ENCODE peak calls at places on chromosomes 13 and 19, in nine cellular contexts. R is ascending aorta, H is lower lobe of right lung, I is thoracic aorta, P is H9, L is omental fat pad, K is tibial nerve, X is astrocyte of the spinal cord, S is AG10803. U is an unnamed sample.

GRCh38 chr13:48038763-48039162 is 1.2 kb downstream of the NUDT15 start:
- DNase-seq in R (no peak), H (no peak), I (no peak), P (no peak), L (no peak), K (no peak), X (no peak), S (no peak), U (no peak)

GRCh38 chr19:33000510-33000909 is 28.5 kb downstream of the FAAP24 start:
- DNase-seq in R (no peak), H (no peak), I (no peak), P (no peak), L (no peak), K (no peak), X (no peak), S (no peak), U (no peak)

GRCh38 chr13:35496761-35497386 is 20.4 kb upstream of the MAB21L1 start:
- DNase-seq in R (no peak), H (no peak), I (no peak), P (no peak), L (no peak), K (no peak), X (no peak), S (peak; percentile 16), U (no peak)

GRCh38 chr19:13417054-13417453 is 89.2 kb downstream of the CACNA1A start:
- DNase-seq in R (no peak), H (no peak), I (no peak), P (no peak), L (no peak), K (no peak), X (no peak), S (no peak), U (no peak)

GRCh38 chr13:51614350-51614786 is 30.1 kb downstream of the WDFY2 start:
- DNase-seq in R (peak; percentile 63), H (no peak), I (no peak), P (no peak), L (no peak), K (no peak), X (no peak), S (peak; percentile 62), U (peak; percentile 33)

GRCh38 chr19:5932593-5933262 is 18.7 kb downstream of the CAPS start:
- DNase-seq in R (no peak), H (no peak), I (no peak), P (no peak), L (no peak), K (no peak), X (no peak), S (no peak), U (no peak)

GRCh38 chr19:5470264-5470671 is 15.1 kb downstream of the ZNRF4 start:
- DNase-seq in R (no peak), H (no peak), I (no peak), P (no peak), L (no peak), K (no peak), X (no peak), S (no peak), U (no peak)

GRCh38 chr19:4303778-4304508 is 455 bp upstream of the FSD1 start:
- DNase-seq in R (no peak), H (no peak), I (no peak), P (no peak), L (no peak), K (no peak), X (no peak), S (no peak), U (no peak)

GRCh38 chr13:62387642-62388041 is 972.0 kb upstream of the PCDH20 start:
- DNase-seq in R (no peak), H (no peak), I (no peak), P (no peak), L (no peak), K (no peak), X (peak; percentile 24), S (no peak), U (no peak)

GRCh38 chr13:29422015-29422414 is 173.5 kb downstream of the SLC7A1 start:
- DNase-seq in R (no peak), H (no peak), I (no peak), P (no peak), L (no peak), K (no peak), X (no peak), S (no peak), U (no peak)

GRCh38 chr13:99351772-99352171 is 44.6 kb upstream of the GPR183 start:
- DNase-seq in R (no peak), H (no peak), I (no peak), P (no peak), L (no peak), K (no peak), X (no peak), S (no peak), U (no peak)

GRCh38 chr13:87234981-87235380 is 436.2 kb upstream of the SLITRK5 start:
- DNase-seq in R (no peak), H (no peak), I (no peak), P (no peak), L (no peak), K (no peak), X (peak; percentile 94), S (peak; percentile 0), U (no peak)

GRCh38 chr19:7921302-7921954 is 1.3 kb downstream of the SNAPC2 start:
- DNase-seq in R (no peak), H (no peak), I (no peak), P (no peak), L (no peak), K (no peak), X (no peak), S (no peak), U (no peak)

GRCh38 chr13:106161186-106161585 is 374.3 kb downstream of the EFNB2 start:
- DNase-seq in R (no peak), H (no peak), I (no peak), P (no peak), L (no peak), K (no peak), X (peak; percentile 34), S (peak; percentile 19), U (no peak)

GRCh38 chr19:41699231-41699967 is 9.0 kb upstream of the CEACAM5 start:
- DNase-seq in R (peak; percentile 57), H (no peak), I (no peak), P (peak; percentile 20), L (no peak), K (no peak), X (no peak), S (no peak), U (no peak)

GRCh38 chr19:7665076-7665475 is 3.8 kb upstream of the RETN start:
- DNase-seq in R (no peak), H (no peak), I (no peak), P (no peak), L (no peak), K (no peak), X (no peak), S (peak; percentile 54), U (no peak)

GRCh38 chr19:12052057-12052570 is 647 bp downstream of the ZNF878 start:
- DNase-seq in R (no peak), H (no peak), I (no peak), P (no peak), L (no peak), K (no peak), X (no peak), S (no peak), U (no peak)

GRCh38 chr19:45075215-45076028 is 856 bp downstream of the ZNF296 start:
- DNase-seq in R (peak; percentile 77), H (peak; percentile 95), I (no peak), P (peak; percentile 90), L (no peak), K (no peak), X (peak; percentile 26), S (peak; percentile 33), U (peak; percentile 83)

GRCh38 chr19:37361994-37362393 is 8.9 kb upstream of the ZNF527 start:
- DNase-seq in R (no peak), H (no peak), I (no peak), P (no peak), L (no peak), K (no peak), X (peak; percentile 51), S (peak; percentile 1), U (no peak)

GRCh38 chr19:35150445-35150844 is 4.1 kb upstream of the FXYD5 start:
- DNase-seq in R (no peak), H (no peak), I (no peak), P (no peak), L (no peak), K (no peak), X (no peak), S (no peak), U (no peak)

GRCh38 chr13:21458816-21459701 is at the start of gene ZDHHC20:
- DNase-seq in R (peak; percentile 94), H (peak; percentile 93), I (peak; percentile 58), P (peak; percentile 91), L (peak; percentile 75), K (peak; percentile 78), X (peak; percentile 80), S (peak; percentile 82), U (peak; percentile 88)

GRCh38 chr13:75749407-75749806 is 113.3 kb downstream of the LMO7 start:
- DNase-seq in R (peak; percentile 83), H (no peak), I (peak; percentile 32), P (no peak), L (no peak), K (no peak), X (peak; percentile 45), S (peak; percentile 67), U (no peak)

GRCh38 chr13:46146898-46147297 is 35.1 kb downstream of the LCP1 start:
- DNase-seq in R (no peak), H (no peak), I (no peak), P (peak; percentile 51), L (no peak), K (no peak), X (no peak), S (peak; percentile 26), U (no peak)
- TF ChIP-seq CTCF in R (no peak), H (peak; percentile 18), I (no peak), P (peak; percentile 56), L (no peak), K (no peak), X (no peak), S (peak; percentile 51), U (peak; percentile 30)

DNA sequence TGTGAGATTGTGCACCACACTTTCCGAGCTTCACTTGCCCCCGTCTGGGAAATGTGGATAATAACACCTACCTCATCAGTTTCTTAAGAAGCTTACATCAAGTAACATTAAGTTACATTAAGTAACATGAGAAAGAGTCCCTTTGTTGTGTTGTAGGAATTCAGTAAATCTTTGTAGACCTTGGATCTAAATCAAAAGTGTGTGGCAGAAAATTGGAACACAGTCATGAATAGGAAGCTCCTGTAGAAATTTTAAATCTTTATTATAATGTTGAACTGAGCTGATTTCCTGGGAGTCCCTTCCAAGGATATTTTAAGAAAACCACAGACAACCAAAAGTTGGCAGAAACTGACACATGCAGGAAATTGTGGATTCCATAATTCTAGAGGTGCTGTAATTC is 5.7 kb upstream of the ENOX1 start:
- DNase-seq in R (no peak), H (no peak), I (no peak), P (no peak), L (no peak), K (no peak), X (peak; percentile 39), S (peak; percentile 83), U (no peak)
- TF ChIP-seq CTCF in R (no peak), H (no peak), I (no peak), P (no peak), L (no peak), K (no peak), X (no peak), S (no peak), U (no peak)

GRCh38 chr19:1230585-1231489 is 7.0 kb downstream of the CBARP start:
- DNase-seq in R (no peak), H (no peak), I (no peak), P (no peak), L (no peak), K (no peak), X (no peak), S (no peak), U (no peak)
- TF ChIP-seq CTCF in R (no peak), H (no peak), I (no peak), P (no peak), L (no peak), K (no peak), X (no peak), S (no peak), U (no peak)

GRCh38 chr19:19134687-19135158 is 3.6 kb downstream of the TMEM161A start:
- DNase-seq in R (no peak), H (peak; percentile 67), I (no peak), P (peak; percentile 86), L (no peak), K (no peak), X (no peak), S (no peak), U (no peak)
- TF ChIP-seq CTCF in R (no peak), H (no peak), I (no peak), P (peak; percentile 47), L (no peak), K (no peak), X (no peak), S (no peak), U (no peak)

U was measured in breast epithelium.